ENCODE peak calls at places on chromosomes 7 and 10, in four cellular contexts. X is GM10248, H is RWPE1, V is fibroblast of pulmonary artery. T is an unnamed sample.

GRCh38 chr10:98411768-98412167 is 3.2 kb downstream of the PYROXD2 start:
- DNase-seq in X (no peak), V (peak; percentile 16), H (no peak), T (no peak)

GRCh38 chr10:25508112-25508815 is 333.5 kb downstream of the GPR158 start:
- DNase-seq in H (no peak), X (no peak), V (no peak), T (no peak)

GRCh38 chr10:88791924-88792323 is 10.6 kb upstream of the LIPM start:
- DNase-seq in X (peak; percentile 27), H (peak; percentile 39), V (peak; percentile 21), T (peak; percentile 9)

GRCh38 chr10:113320980-113321379 is 231.9 kb upstream of the HABP2 start:
- DNase-seq in X (no peak), V (no peak), H (no peak), T (no peak)

GRCh38 chr7:127447326-127447945 is 54.9 kb upstream of the ZNF800 start:
- DNase-seq in H (no peak), X (peak; percentile 63), V (peak; percentile 46), T (peak; percentile 68)

GRCh38 chr7:45699726-45700390 is 125.7 kb downstream of the ADCY1 start:
- DNase-seq in V (no peak), X (no peak), H (no peak), T (no peak)

GRCh38 chr7:129412501-129412900 is 21.7 kb upstream of the STRIP2 start:
- DNase-seq in X (no peak), H (no peak), V (no peak), T (no peak)

GRCh38 chr7:131047651-131048304 is 279.9 kb upstream of the MKLN1 start:
- DNase-seq in X (no peak), H (no peak), V (no peak), T (no peak)

GRCh38 chr7:98091061-98091460 is 15.6 kb upstream of the LMTK2 start:
- DNase-seq in H (peak; percentile 62), V (peak; percentile 11), X (no peak), T (no peak)

GRCh38 chr10:20976891-20977684 is 80.0 kb upstream of the NEBL start:
- DNase-seq in V (no peak), H (no peak), X (no peak), T (no peak)

GRCh38 chr7:98867271-98867701 is 2.5 kb downstream of the TMEM130 start:
- DNase-seq in V (no peak), X (peak; percentile 16), H (no peak), T (no peak)

GRCh38 chr10:113916053-113916452 is 61.6 kb downstream of the NHLRC2 start:
- DNase-seq in X (no peak), V (no peak), H (peak; percentile 10), T (no peak)

GRCh38 chr7:70460066-70460465 is 671.9 kb upstream of the GALNT17 start:
- DNase-seq in X (no peak), V (no peak), H (no peak), T (no peak)

GRCh38 chr10:74855027-74855426 is 28.6 kb downstream of the KAT6B start:
- DNase-seq in H (no peak), X (no peak), V (no peak), T (peak; percentile 21)

GRCh38 chr7:13749026-13749425 is 240.4 kb downstream of the ETV1 start:
- DNase-seq in X (no peak), H (no peak), V (no peak), T (no peak)

GRCh38 chr10:69317175-69318086 is 39.1 kb downstream of the HK1 start:
- DNase-seq in V (no peak), X (peak; percentile 80), H (no peak), T (peak; percentile 78)

GRCh38 chr10:26357203-26357602 is 80.9 kb upstream of the APBB1IP start:
- DNase-seq in V (no peak), X (no peak), H (no peak), T (no peak)

GRCh38 chr10:5933909-5934546 is 43.3 kb downstream of the IL15RA start:
- DNase-seq in X (no peak), V (no peak), H (no peak), T (no peak)

GRCh38 chr10:119832956-119833355 is 39.7 kb downstream of the MCMBP start:
- DNase-seq in V (no peak), H (no peak), X (no peak), T (no peak)

GRCh38 chr7:131106681-131107342 is 220.9 kb upstream of the MKLN1 start:
- DNase-seq in V (peak; percentile 83), H (peak; percentile 26), X (no peak), T (peak; percentile 66)

GRCh38 chr10:7662522-7662921 is 4.2 kb downstream of the ITIH5 start:
- DNase-seq in H (no peak), X (no peak), V (no peak), T (no peak)

GRCh38 chr10:77131214-77131613 is 506.4 kb downstream of the KCNMA1 start:
- DNase-seq in H (no peak), V (no peak), X (no peak), T (no peak)

GRCh38 chr10:113175756-113176651 is 226.0 kb downstream of the TCF7L2 start:
- DNase-seq in H (no peak), X (no peak), V (peak; percentile 18), T (no peak)

GRCh38 chr7:27689045-27689877 is 26.6 kb upstream of the HIBADH start:
- DNase-seq in H (peak; percentile 29), X (peak; percentile 25), V (peak; percentile 73), T (peak; percentile 37)

GRCh38 chr7:1169409-1170368 is 9.7 kb upstream of the ZFAND2A start:
- DNase-seq in V (peak; percentile 71), H (peak; percentile 75), X (peak; percentile 90), T (peak; percentile 97)

GRCh38 chr10:66838656-66839055 is 87.2 kb upstream of the LRRTM3 start:
- DNase-seq in X (no peak), V (no peak), H (no peak), T (no peak)

GRCh38 chr10:35216303-35216905 is 89.8 kb downstream of the CREM start:
- DNase-seq in V (peak; percentile 53), H (no peak), X (no peak), T (peak; percentile 56)

GRCh38 chr7:119452401-119452800 is 820.6 kb upstream of the KCND2 start:
- DNase-seq in H (no peak), V (peak; percentile 1), X (no peak), T (no peak)

GRCh38 chr10:49300140-49300974 is 1.4 kb downstream of the C10orf71 start:
- DNase-seq in X (no peak), H (no peak), V (no peak), T (no peak)

GRCh38 chr7:2505401-2505800 is 14.2 kb upstream of the LFNG start:
- DNase-seq in V (no peak), X (no peak), H (no peak), T (no peak)

GRCh38 chr7:105766421-105767191 is 109.8 kb downstream of the ATXN7L1 start:
- DNase-seq in V (no peak), H (no peak), X (peak; percentile 22), T (no peak)

GRCh38 chr7:129952164-129952652 is 552 bp downstream of the UBE2H start:
- DNase-seq in H (no peak), X (peak; percentile 50), V (no peak), T (peak; percentile 47)

GRCh38 chr7:5425507-5426225 is 2.0 kb upstream of the TNRC18 start:
- DNase-seq in H (peak; percentile 51), V (peak; percentile 92), X (no peak), T (no peak)

GRCh38 chr10:93481931-93482834 is at the start of gene MYOF:
- DNase-seq in X (peak; percentile 70), V (peak; percentile 91), H (peak; percentile 89), T (peak; percentile 71)

GRCh38 chr7:24763303-24763901 is 6.1 kb upstream of the GSDME start:
- DNase-seq in X (no peak), V (no peak), H (no peak), T (no peak)

GRCh38 chr7:24764972-24765744 is 7.9 kb upstream of the GSDME start:
- DNase-seq in X (no peak), V (no peak), H (no peak), T (no peak)

GRCh38 chr7:24769863-24770262 is 12.6 kb upstream of the GSDME start:
- DNase-seq in H (no peak), V (no peak), X (no peak), T (no peak)

GRCh38 chr7:24769014-24769830 is 12.0 kb upstream of the GSDME start:
- DNase-seq in H (no peak), X (no peak), V (no peak), T (no peak)

GRCh38 chr7:24767878-24768569 is 10.8 kb upstream of the GSDME start:
- DNase-seq in H (no peak), X (no peak), V (no peak), T (no peak)
- TF ChIP-seq CTCF in H (no peak), X (peak; percentile 24), V (peak; percentile 11), T (no peak)

DNA sequence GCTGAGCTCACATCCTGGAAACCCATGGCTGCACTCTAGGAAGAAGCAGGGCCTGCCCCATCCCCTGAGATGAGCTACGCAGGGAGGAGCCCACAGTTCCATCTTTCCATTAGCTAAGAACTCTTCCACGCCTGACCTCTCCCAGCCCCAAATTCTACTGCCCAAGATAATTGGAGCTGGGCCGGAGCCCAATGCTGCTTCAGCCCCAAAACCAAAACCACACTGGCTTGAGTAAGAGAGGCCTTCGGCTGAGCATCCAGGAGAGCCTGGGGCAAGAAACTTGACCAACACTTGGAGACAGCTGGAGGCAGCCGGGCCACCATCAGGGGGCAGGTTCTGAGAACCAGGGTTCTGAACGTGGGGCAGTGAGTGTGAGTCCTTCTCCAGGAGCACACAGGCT is 116.1 kb upstream of the ZMIZ1 start:
- DNase-seq in V (peak; percentile 49), H (no peak), X (no peak), T (no peak)
- TF ChIP-seq CTCF in V (peak; percentile 21), H (no peak), X (no peak), T (no peak)

GRCh38 chr10:70500812-70501301 is 22.3 kb downstream of the PALD1 start:
- DNase-seq in V (no peak), H (no peak), X (no peak), T (no peak)
- TF ChIP-seq CTCF in V (no peak), H (no peak), X (no peak), T (no peak)

GRCh38 chr7:24824896-24825295 is 67.6 kb upstream of the GSDME start:
- DNase-seq in X (no peak), V (no peak), H (no peak), T (no peak)

GRCh38 chr7:24825315-24825917 is 68.2 kb upstream of the GSDME start:
- DNase-seq in H (peak; percentile 31), X (no peak), V (no peak), T (no peak)

GRCh38 chr7:24827027-24827426 is 69.8 kb upstream of the GSDME start:
- DNase-seq in X (no peak), V (no peak), H (no peak), T (peak; percentile 47)

GRCh38 chr7:24826662-24827020 is 69.4 kb upstream of the GSDME start:
- DNase-seq in X (no peak), V (no peak), H (no peak), T (peak; percentile 50)

DNA sequence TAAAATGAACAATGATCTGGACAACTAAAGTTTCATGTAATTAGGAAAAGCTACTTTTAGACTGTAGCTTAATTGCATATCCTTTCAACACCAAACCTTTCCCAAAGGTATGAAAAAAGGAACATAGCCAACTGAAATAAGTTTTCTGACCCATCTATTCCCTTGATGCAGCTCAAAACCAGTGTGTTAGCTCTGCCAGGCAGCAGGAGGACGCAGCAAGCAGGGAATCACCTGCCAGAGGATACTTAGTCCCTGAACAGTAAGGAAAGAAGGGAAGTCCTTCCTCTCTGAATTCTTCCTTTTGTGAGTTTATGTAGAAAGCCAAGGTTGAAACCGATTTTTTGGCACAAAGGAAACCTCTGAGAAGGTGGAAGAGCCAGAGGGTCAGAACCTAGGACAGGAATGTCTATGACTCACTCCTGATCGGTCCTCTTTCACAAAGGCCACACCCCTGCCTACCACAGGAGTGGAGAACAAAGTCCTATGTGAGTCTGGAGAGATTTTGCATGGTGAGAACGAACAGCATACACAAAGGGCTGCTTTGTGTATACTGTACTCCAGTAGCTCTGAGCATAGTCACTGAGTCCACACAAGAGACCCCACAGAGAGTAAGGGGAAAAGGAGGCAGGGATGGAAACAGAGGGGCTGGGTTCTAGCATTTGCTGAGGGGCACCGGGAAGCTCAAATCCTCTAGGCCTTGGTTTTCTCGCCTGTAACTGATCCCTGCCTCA is 68.8 kb upstream of the GSDME start:
- DNase-seq in X (no peak), V (peak; percentile 50), H (peak; percentile 94), T (peak; percentile 13)
- TF ChIP-seq CTCF in X (no peak), V (no peak), H (no peak), T (no peak)

T was measured in activated CD8-positive, alpha-beta T cell treated with anti-CD3 and anti-CD28 coated beads for 36 hours.